ENCODE peak calls at places on chromosomes 6 and 20, in seven cellular contexts. H is small intestine, W is tibial artery, J is Peyer's patch, P is ovary, A is mammary epithelial cell, F is Karpas-422. O is an unnamed sample.
A peak's percentile ranks its signal among the peaks of the same experiment; 100 is the strongest.

GRCh38 chr6:111377558-111378120 is 105.4 kb downstream of the REV3L start:
- DNase-seq in P (no peak), W (no peak), J (no peak), F (no peak), A (no peak), H (no peak), O (no peak)

GRCh38 chr20:24735263-24735662 is 213.8 kb upstream of the CST7 start:
- DNase-seq in P (no peak), A (no peak), J (no peak), W (no peak), F (no peak), H (no peak), O (no peak)

GRCh38 chr6:28134015-28134414 is 7.7 kb upstream of the ZKSCAN8 start:
- DNase-seq in H (no peak), A (peak; percentile 21), P (no peak), J (no peak), F (peak; percentile 62), W (no peak), O (no peak)

GRCh38 chr20:12012241-12013222 is 94.8 kb downstream of the BTBD3 start:
- DNase-seq in P (no peak), A (peak; percentile 51), W (no peak), H (peak; percentile 73), J (no peak), F (peak; percentile 83), O (no peak)

GRCh38 chr6:41505084-41506049 is 40.8 kb upstream of the FOXP4 start:
- DNase-seq in A (peak; percentile 27), H (peak; percentile 32), F (no peak), P (peak; percentile 94), J (peak; percentile 71), W (peak; percentile 80), O (peak; percentile 83)

GRCh38 chr6:53517021-53517420 is 27.9 kb downstream of the GCLC start:
- DNase-seq in P (peak; percentile 48), J (no peak), A (peak; percentile 44), H (no peak), W (no peak), F (no peak), O (no peak)

GRCh38 chr6:138572200-138572875 is 73.0 kb upstream of the NHSL1 start:
- DNase-seq in F (no peak), P (peak; percentile 57), W (peak; percentile 74), H (peak; percentile 85), J (peak; percentile 70), A (peak; percentile 75), O (peak; percentile 61)

GRCh38 chr6:156420172-156420993 is 356.8 kb upstream of the ARID1B start:
- DNase-seq in F (no peak), A (no peak), W (no peak), H (no peak), P (no peak), J (no peak), O (no peak)

GRCh38 chr6:63899550-63899949 is 263.9 kb downstream of the PHF3 start:
- DNase-seq in J (no peak), F (no peak), P (no peak), W (no peak), A (peak; percentile 75), H (no peak), O (no peak)

GRCh38 chr20:62066983-62067433 is 1.3 kb upstream of the TAF4 start:
- DNase-seq in H (peak; percentile 93), W (no peak), J (peak; percentile 64), P (peak; percentile 51), A (no peak), F (no peak), O (no peak)

GRCh38 chr6:36615018-36615761 is 21.0 kb downstream of the SRSF3 start:
- DNase-seq in P (no peak), A (peak; percentile 65), F (peak; percentile 87), H (peak; percentile 78), W (no peak), J (peak; percentile 65), O (no peak)

GRCh38 chr6:147553099-147553498 is 44.6 kb downstream of the SAMD5 start:
- DNase-seq in J (no peak), H (peak; percentile 44), W (no peak), P (no peak), F (no peak), A (no peak), O (no peak)

GRCh38 chr20:38343107-38343797 is 3.0 kb upstream of the LBP start:
- DNase-seq in H (peak; percentile 73), P (peak; percentile 81), A (no peak), F (no peak), W (peak; percentile 42), J (peak; percentile 72), O (no peak)

GRCh38 chr20:3749689-3750639 is 17.5 kb downstream of the HSPA12B start:
- DNase-seq in J (peak; percentile 57), H (peak; percentile 38), A (peak; percentile 23), P (no peak), F (peak; percentile 64), W (no peak), O (no peak)

GRCh38 chr6:4225207-4225872 is 90.0 kb upstream of the ECI2 start:
- DNase-seq in F (no peak), A (no peak), J (no peak), H (no peak), W (no peak), P (no peak), O (no peak)

GRCh38 chr6:2589171-2589661 is 161.5 kb downstream of the MYLK4 start:
- DNase-seq in J (peak; percentile 58), P (no peak), A (peak; percentile 97), F (no peak), W (no peak), H (peak; percentile 69), O (no peak)

GRCh38 chr6:151060096-151060741 is 179.5 kb upstream of the AKAP12 start:
- DNase-seq in W (no peak), F (no peak), P (no peak), H (peak; percentile 64), J (no peak), A (peak; percentile 95), O (no peak)

GRCh38 chr6:2388554-2389324 is 143.3 kb upstream of the GMDS start:
- DNase-seq in H (no peak), A (no peak), W (no peak), F (no peak), P (no peak), J (no peak), O (no peak)

GRCh38 chr6:111718326-111718725 is 112.6 kb upstream of the TRAF3IP2 start:
- DNase-seq in H (no peak), F (no peak), A (no peak), J (no peak), P (no peak), W (no peak), O (no peak)

DNA sequence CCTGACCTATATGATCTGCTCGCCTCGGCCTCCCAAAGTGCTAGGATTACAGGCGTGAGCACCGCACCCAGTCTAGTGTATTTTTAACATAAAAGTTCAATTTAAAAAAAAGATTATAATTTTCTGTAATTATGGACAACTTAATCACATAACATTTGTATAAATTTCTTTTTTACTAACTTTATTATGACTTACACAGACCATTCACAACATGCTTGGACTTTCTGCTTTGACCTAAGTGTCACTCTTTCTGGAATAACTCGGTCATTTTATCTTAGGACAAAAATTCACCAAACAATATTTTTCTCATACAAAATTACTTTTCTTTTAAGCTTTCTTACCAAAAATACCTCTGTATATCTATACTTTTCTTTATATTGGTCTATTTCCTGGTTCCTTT is 15.4 kb upstream of the IL22RA2 start:
- DNase-seq in P (no peak), W (no peak), H (no peak), A (no peak), F (peak; percentile 74), J (no peak), O (no peak)
- H3K9me3 ChIP-seq in P (no peaks in the 10 kb centered on the region), W (peaks cover 2% of the 10 kb centered on the region), H (peaks cover 1% of the 10 kb centered on the region), A (peaks cover 24% of the 10 kb centered on the region), F (peaks cover 27% of the 10 kb centered on the region), J (no peaks in the 10 kb centered on the region), O (peaks cover 55% of the 10 kb centered on the region)

DNA sequence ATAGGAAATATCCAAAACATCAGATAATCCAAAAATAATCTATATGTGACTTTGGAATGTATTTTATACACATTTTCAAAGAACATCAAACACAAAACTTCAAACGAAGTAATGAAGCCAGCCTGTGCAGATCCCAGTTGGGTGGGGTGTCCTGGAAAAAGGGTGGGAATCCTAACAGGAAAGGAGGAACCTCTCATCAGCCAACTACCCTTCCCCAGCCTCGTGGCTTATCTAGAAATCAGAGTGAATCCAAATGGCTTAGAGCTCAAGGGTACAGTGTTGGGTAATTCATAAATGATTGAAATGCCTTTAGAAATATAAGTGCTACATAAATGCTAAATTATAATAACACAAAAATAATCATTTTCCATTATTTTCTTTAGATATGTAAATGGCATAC is 115.1 kb upstream of the SOX4 start:
- DNase-seq in F (no peak), H (no peak), W (no peak), J (no peak), P (no peak), A (no peak), O (no peak)
- H3K9me3 ChIP-seq in F (no peaks in the 10 kb centered on the region), H (no peaks in the 10 kb centered on the region), W (no peaks in the 10 kb centered on the region), J (no peaks in the 10 kb centered on the region), P (no peaks in the 10 kb centered on the region), A (no peaks in the 10 kb centered on the region), O (no peaks in the 10 kb centered on the region)

GRCh38 chr6:91965872-91966271 is 1379.0 kb upstream of the MAP3K7 start:
- DNase-seq in H (no peak), F (no peak), A (no peak), P (no peak), W (no peak), J (no peak), O (no peak)

GRCh38 chr6:91970700-91971099 is 1383.8 kb upstream of the MAP3K7 start:
- DNase-seq in A (no peak), F (no peak), H (no peak), J (no peak), W (no peak), P (no peak), O (no peak)
- H3K9me3 ChIP-seq in A (no peaks in the 10 kb centered on the region), F (peaks cover 14% of the 10 kb centered on the region), H (peaks cover 1% of the 10 kb centered on the region), J (no peaks in the 10 kb centered on the region), W (no peaks in the 10 kb centered on the region), P (no peaks in the 10 kb centered on the region), O (peaks cover 41% of the 10 kb centered on the region)

DNA sequence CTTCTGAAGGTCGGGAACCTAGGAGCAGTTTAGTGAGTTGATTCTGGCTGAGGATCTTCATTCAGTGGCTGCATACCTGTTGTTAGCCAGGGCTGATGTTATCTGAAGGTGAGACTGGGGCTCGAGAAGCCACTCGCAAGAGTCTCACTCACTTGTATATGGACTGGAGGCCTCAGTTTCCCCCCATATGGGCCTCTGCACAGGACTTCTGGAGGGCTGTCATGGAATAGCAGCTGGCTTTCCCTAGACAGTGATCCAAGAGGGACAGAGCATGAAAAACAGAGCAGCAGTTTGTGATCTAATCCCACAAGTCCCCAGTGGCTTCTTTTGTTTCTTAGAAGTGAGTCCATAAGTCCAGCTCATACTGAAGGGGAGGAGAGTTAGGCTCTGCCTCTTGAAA is 623.4 kb downstream of the CDH26 start:
- DNase-seq in F (no peak), H (no peak), J (no peak), P (no peak), A (no peak), W (no peak), O (no peak)
- H3K9me3 ChIP-seq in F (no peaks in the 10 kb centered on the region), H (no peaks in the 10 kb centered on the region), J (no peaks in the 10 kb centered on the region), P (no peaks in the 10 kb centered on the region), A (no peaks in the 10 kb centered on the region), W (no peaks in the 10 kb centered on the region), O (no peaks in the 10 kb centered on the region)

DNA sequence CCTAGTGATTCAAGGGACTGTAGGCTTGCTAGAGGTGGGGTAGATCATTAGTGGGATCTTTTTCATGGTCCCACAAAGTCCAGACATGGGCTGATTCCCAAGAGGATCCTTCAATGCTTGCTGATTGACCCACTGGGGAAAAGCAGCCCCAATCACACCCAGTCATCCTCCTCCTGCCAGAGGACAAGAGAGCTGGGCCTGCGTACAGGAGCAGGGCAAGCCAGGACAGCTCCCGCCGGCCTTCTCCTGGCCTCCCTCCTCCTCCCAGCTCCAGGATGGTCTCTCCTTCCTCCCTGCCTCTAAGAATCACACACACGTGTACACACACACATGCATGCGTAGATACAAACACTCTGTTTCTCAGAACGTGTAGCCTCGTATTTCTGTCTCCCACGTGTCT is 27.0 kb downstream of the KCNK15 start:
- DNase-seq in J (no peak), A (peak; percentile 54), F (no peak), H (no peak), P (no peak), W (no peak), O (no peak)
- H3K9me3 ChIP-seq in J (no peaks in the 10 kb centered on the region), A (no peaks in the 10 kb centered on the region), F (no peaks in the 10 kb centered on the region), H (no peaks in the 10 kb centered on the region), P (no peaks in the 10 kb centered on the region), W (no peaks in the 10 kb centered on the region), O (no peaks in the 10 kb centered on the region)

O was measured in left ventricle myocardium inferior.